ENCODE peak calls at places on chromosomes 13 and 19, in nine cellular contexts. A is stimulated activated CD4-positive, alpha-beta T cell treated with anti-CD3 and anti-CD28 coated beads, TNF-alpha, amount 100 ng/mL, for 48 hours; Q is activated CD4-positive, CD25-positive, alpha-beta regulatory T cell treated with anti-CD3 and anti-CD28 coated beads, Interleukin-2, amount 50 U/mL, for 16 hours; Y is AG08395; L is HEK293T; J is C1 segment of cervical spinal cord; X is naive thymus-derived CD8-positive, alpha-beta T cell; P is testis; D is activated naive CD4-positive, alpha-beta T cell. V is an unnamed sample.

GRCh38 chr13:61276401-61276800 is 139.2 kb downstream of the PCDH20 start:
- DNase-seq in P (no peak), J (no peak), A (no peak), D (no peak), X (no peak), Q (no peak), L (no peak), Y (no peak), V (no peak)

GRCh38 chr19:16587031-16588023 is 15.1 kb upstream of the SLC35E1 start:
- DNase-seq in Q (peak; percentile 27), Y (peak; percentile 37), L (no peak), P (peak; percentile 80), J (no peak), D (peak; percentile 46), A (no peak), X (peak; percentile 42), V (peak; percentile 84)

GRCh38 chr13:80973721-80974120 is 632.8 kb upstream of the SPRY2 start:
- DNase-seq in A (no peak), Q (no peak), X (no peak), D (no peak), P (no peak), Y (no peak), J (no peak), L (no peak), V (no peak)

GRCh38 chr19:12913871-12914690 is 5.0 kb downstream of the SYCE2 start:
- DNase-seq in P (no peak), Y (peak; percentile 47), X (peak; percentile 65), A (no peak), L (no peak), Q (no peak), J (no peak), D (peak; percentile 58), V (peak; percentile 40)

GRCh38 chr19:30464162-30464561 is 92.0 kb downstream of the ZNF536 start:
- DNase-seq in J (no peak), A (no peak), D (no peak), Y (no peak), Q (no peak), L (no peak), X (no peak), P (no peak), V (no peak)

GRCh38 chr13:40205771-40206240 is 460.6 kb downstream of the FOXO1 start:
- DNase-seq in L (no peak), P (no peak), X (no peak), D (no peak), Y (no peak), J (no peak), Q (no peak), A (no peak), V (no peak)

GRCh38 chr19:246551-246950 is 44.7 kb downstream of the PLPP2 start:
- DNase-seq in J (no peak), Y (no peak), Q (no peak), D (no peak), A (no peak), X (no peak), L (no peak), P (peak; percentile 77), V (no peak)

GRCh38 chr13:84609716-84610115 is 727.4 kb upstream of the SLITRK1 start:
- DNase-seq in P (no peak), L (no peak), J (no peak), X (no peak), Q (no peak), D (no peak), A (no peak), Y (no peak), V (no peak)

GRCh38 chr13:31200636-31200970 is 828 bp downstream of the B3GLCT start:
- DNase-seq in J (no peak), D (no peak), P (peak; percentile 49), X (no peak), Y (peak; percentile 40), Q (peak; percentile 4), L (peak; percentile 55), A (no peak), V (no peak)

GRCh38 chr13:28611021-28611420 is 47.9 kb upstream of the POMP start:
- DNase-seq in D (no peak), Q (no peak), Y (no peak), A (no peak), J (no peak), L (no peak), P (no peak), X (no peak), V (no peak)

GRCh38 chr19:35712910-35713845 is 4.6 kb upstream of the KMT2B start:
- DNase-seq in Q (peak; percentile 44), X (peak; percentile 48), P (no peak), D (peak; percentile 12), Y (no peak), L (no peak), J (no peak), A (peak; percentile 81), V (no peak)

GRCh38 chr13:33940898-33941297 is 122.9 kb downstream of the RFC3 start:
- DNase-seq in Q (no peak), D (no peak), J (no peak), A (no peak), Y (no peak), L (no peak), X (no peak), P (no peak), V (no peak)

GRCh38 chr19:3224346-3225325 is at the start of gene CELF5:
- DNase-seq in A (no peak), Q (peak; percentile 25), D (peak; percentile 55), Y (peak; percentile 79), X (peak; percentile 24), L (peak; percentile 88), P (peak; percentile 46), J (no peak), V (peak; percentile 53)

V was measured in immature natural killer cell.